ENCODE peak calls at places on chromosome 9, in four cellular contexts. R, L, N and T are unnamed samples.

GRCh38 chr9:89732295-89732951 is 127.6 kb downstream of the GADD45G start:
- DNase-seq in R (no peak), L (no peak), N (no peak), T (no peak)

GRCh38 chr9:121559183-121559582 is 59.5 kb upstream of the GGTA1 start:
- DNase-seq in R (no peak), L (no peak), N (no peak), T (no peak)

GRCh38 chr9:122213589-122214413 is 15.0 kb downstream of the LHX6 start:
- DNase-seq in R (no peak), L (peak), N (no peak), T (no peak)

GRCh38 chr9:99820330-99821186 is 1.1 kb upstream of the NR4A3 start:
- DNase-seq in R (peak), L (peak), N (peak), T (no peak)

GRCh38 chr9:105341784-105342183 is 97.3 kb downstream of the SLC44A1 start:
- DNase-seq in R (no peak), L (no peak), N (no peak), T (no peak)

GRCh38 chr9:99172129-99173091 is 49.3 kb downstream of the ALG2 start:
- DNase-seq in R (no peak), L (no peak), N (no peak), T (no peak)

GRCh38 chr9:114287763-114288232 is 35.1 kb upstream of the ORM1 start:
- DNase-seq in R (no peak), L (no peak), N (no peak), T (peak)

GRCh38 chr9:77488439-77489126 is 159.5 kb downstream of the GNA14 start:
- DNase-seq in R (no peak), L (no peak), N (no peak), T (no peak)

GRCh38 chr9:72441296-72442211 is 76.5 kb upstream of the ZFAND5 start:
- DNase-seq in R (no peak), L (peak), N (no peak), T (no peak)

GRCh38 chr9:107141967-107142366 is 141.1 kb upstream of the RAD23B start:
- DNase-seq in R (no peak), L (no peak), N (no peak), T (no peak)

GRCh38 chr9:78235771-78236510 is at the start of gene CEP78:
- DNase-seq in R (peak), L (peak), N (peak), T (peak)

GRCh38 chr9:112074250-112075008 is 100.7 kb downstream of the SUSD1 start:
- DNase-seq in R (peak), L (peak), N (peak), T (peak)

GRCh38 chr9:79057576-79057975 is 514.2 kb upstream of the TLE4 start:
- DNase-seq in R (no peak), L (no peak), N (no peak), T (no peak)

GRCh38 chr9:93205045-93205768 is 21.3 kb downstream of the WNK2 start:
- DNase-seq in R (no peak), L (no peak), N (peak), T (no peak)

GRCh38 chr9:120931278-120932085 is 4.9 kb upstream of the TRAF1 start:
- DNase-seq in R (peak), L (peak), N (no peak), T (no peak)

GRCh38 chr9:20315672-20316071 is 306.6 kb downstream of the MLLT3 start:
- DNase-seq in R (no peak), L (peak), N (no peak), T (no peak)

GRCh38 chr9:71858812-71859211 is 52.2 kb downstream of the ABHD17B start:
- DNase-seq in R (no peak), L (peak), N (no peak), T (no peak)

GRCh38 chr9:97910273-97910844 is 11.9 kb downstream of the TRMO start:
- DNase-seq in R (no peak), L (peak), N (no peak), T (no peak)

GRCh38 chr9:135098400-135099105 is 11.1 kb downstream of the OLFM1 start:
- DNase-seq in R (no peak), L (peak), N (no peak), T (no peak)

GRCh38 chr9:12719431-12719830 is 26.2 kb downstream of the TYRP1 start:
- DNase-seq in R (no peak), L (no peak), N (no peak), T (no peak)

GRCh38 chr9:124297915-124298645 is 40.3 kb downstream of the NEK6 start:
- DNase-seq in R (no peak), L (no peak), N (no peak), T (no peak)

GRCh38 chr9:91882628-91883027 is 67.4 kb downstream of the ROR2 start:
- DNase-seq in R (no peak), L (no peak), N (no peak), T (no peak)

GRCh38 chr9:134532084-134532483 is 109.5 kb upstream of the COL5A1 start:
- DNase-seq in R (no peak), L (no peak), N (no peak), T (no peak)

GRCh38 chr9:106864533-106865143 is 1.7 kb downstream of the ZNF462 start:
- DNase-seq in R (no peak), L (peak), N (no peak), T (no peak)

DNA sequence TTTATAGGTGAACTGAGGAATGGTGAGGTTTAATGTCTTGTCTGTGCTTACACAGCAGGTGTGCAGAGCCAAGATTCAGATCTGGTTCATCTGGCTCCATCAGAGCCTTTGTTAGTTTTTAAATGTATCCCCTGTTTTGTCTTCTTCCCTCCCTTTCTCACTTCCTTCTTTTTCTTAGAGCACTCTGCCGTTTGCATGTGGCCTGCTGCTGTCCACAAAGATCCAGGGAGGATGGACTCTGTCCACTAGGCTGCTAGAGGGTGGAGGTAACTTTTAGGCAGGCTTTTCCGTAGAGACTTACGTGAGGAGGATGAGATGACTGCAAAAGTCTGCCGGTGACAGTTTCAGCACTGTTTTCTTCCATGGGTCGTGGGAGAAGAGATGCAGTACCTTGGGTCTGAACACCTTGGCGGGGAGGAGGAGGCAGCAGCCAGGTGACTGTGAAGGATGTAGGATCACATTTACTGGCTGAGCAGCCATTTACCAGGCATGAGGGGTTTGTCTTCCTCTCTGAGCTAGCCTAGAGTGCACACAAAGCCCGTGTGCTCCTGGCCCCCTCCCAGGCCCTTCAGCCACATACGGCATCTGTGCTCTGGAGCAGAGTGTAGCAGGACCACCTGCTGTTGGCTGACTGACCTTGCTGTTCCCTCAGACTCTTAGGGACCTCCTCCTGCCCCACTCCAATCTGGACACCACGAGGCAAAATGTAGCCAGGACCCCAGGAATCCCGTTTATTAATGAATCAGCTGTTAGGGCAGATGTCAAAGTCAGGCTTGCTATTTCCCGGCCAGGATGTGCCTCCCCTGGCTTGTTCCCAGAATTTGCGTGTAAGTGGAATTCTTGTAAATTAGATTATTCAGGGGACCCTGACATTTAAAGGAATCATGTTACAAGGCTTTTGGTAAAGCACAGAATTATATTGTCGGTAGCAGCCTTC is 1.9 kb downstream of the NTMT1 start:
- DNase-seq in R (no peak), L (no peak), N (no peak), T (no peak)
- H3K4me3 ChIP-seq in R (peak), L (peak), N (peak), T (peak)

DNA sequence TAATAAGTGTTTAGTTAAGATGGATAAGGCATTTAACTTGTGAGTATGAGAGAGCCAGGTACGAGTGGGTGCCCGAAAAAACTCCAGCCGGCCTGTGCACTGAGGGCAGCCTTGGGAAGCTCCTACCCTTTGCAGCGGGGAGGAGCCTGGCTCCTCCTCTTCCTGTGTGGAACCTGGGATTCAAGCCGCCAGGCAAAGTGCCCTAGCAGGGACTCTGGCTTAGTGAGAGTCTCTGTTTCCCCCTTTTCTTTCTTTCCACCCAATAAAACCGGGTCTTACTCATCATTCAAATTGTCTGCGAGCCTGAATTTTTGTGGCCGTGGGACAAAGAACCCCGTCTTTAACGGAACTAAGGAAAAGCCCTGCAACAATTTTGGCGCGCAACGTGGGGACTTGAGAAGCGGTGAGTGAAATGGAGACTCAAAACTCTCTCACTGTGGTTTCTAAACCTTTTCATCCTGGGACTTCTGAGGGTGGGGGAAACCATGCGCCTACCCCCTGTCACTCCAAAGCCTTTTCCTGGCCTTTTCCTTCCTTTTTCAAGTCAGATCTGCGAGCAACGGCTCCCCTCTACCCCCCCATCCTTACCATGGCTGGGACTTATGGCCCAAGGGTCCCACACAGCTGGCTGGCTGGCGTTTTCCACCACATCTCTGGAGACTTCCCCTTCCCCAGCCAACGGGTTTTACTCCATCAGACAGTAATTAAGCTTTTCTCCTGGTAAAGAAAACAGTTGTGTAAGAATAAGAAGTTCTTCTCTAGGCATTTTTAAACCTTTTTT is 535.7 kb upstream of the ACO1 start:
- DNase-seq in R (no peak), L (no peak), N (no peak), T (no peak)
- H3K4me3 ChIP-seq in R (no peak), L (no peak), N (no peak), T (no peak)

GRCh38 chr9:27750571-27750970 is 177.3 kb upstream of the C9orf72 start:
- DNase-seq in R (no peak), L (no peak), N (no peak), T (no peak)

GRCh38 chr9:27752069-27752468 is 178.8 kb upstream of the C9orf72 start:
- DNase-seq in R (no peak), L (no peak), N (no peak), T (no peak)

DNA sequence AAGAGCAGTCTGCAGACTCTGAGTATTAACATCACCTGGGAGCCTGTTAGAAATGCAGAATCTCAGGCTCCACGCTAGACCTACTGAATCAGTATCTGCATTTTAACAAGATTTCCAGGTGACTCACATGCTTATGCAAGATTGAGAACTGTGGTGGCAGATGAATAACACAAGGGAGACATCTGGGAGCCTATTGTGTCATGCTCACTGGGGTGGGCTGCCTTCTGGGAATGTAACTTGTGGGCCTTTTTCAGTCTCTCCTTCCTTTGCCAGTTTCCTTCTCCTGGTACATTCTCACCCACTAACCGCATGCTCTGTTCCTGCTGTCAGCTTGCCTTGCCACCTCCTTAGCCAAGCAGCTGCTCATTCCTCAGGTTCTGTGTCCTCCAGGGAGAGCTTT is 176.6 kb upstream of the C9orf72 start:
- DNase-seq in R (no peak), L (peak), N (no peak), T (no peak)
- H3K4me3 ChIP-seq in R (no peak), L (no peak), N (no peak), T (no peak)

GRCh38 chr9:96089425-96089824 is 212.6 kb downstream of the HSD17B3 start:
- DNase-seq in R (no peak), L (no peak), N (no peak), T (no peak)

GRCh38 chr9:96086936-96087582 is 211.6 kb downstream of the ERCC6L2 start:
- DNase-seq in R (no peak), L (no peak), N (no peak), T (no peak)

GRCh38 chr9:96087669-96088299 is 212.3 kb downstream of the ERCC6L2 start:
- DNase-seq in R (no peak), L (no peak), N (no peak), T (no peak)

GRCh38 chr9:96085536-96086143 is 210.1 kb downstream of the ERCC6L2 start:
- DNase-seq in R (no peak), L (no peak), N (no peak), T (no peak)

GRCh38 chr9:96088510-96088909 is 213.0 kb downstream of the ERCC6L2 start:
- DNase-seq in R (no peak), L (no peak), N (no peak), T (no peak)
- H3K4me3 ChIP-seq in R (no peak), L (no peak), N (no peak), T (no peak)

DNA sequence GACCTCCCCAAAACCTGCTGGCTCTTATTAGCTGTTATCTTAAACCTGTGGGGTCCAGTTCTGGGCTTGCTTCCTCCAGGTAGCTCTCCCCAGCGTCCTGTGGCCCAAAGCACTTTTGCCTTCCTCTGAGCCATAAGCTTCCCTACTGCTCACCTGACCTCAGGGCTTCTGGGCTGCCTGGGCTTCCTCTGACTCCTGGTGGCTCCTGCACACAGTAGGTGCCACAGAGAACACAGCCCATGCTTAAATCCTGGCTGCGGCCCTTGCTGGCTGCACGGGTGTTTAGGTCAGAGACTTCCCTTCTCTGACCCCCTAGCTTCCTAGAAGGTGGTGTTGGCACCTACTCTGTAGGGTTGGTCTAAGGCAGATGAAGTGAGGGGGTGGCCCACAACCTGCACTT is 2.5 kb downstream of the RALGDS start:
- DNase-seq in R (no peak), L (no peak), N (peak), T (peak)
- H3K4me3 ChIP-seq in R (no peak), L (no peak), N (peak), T (no peak)

DNA sequence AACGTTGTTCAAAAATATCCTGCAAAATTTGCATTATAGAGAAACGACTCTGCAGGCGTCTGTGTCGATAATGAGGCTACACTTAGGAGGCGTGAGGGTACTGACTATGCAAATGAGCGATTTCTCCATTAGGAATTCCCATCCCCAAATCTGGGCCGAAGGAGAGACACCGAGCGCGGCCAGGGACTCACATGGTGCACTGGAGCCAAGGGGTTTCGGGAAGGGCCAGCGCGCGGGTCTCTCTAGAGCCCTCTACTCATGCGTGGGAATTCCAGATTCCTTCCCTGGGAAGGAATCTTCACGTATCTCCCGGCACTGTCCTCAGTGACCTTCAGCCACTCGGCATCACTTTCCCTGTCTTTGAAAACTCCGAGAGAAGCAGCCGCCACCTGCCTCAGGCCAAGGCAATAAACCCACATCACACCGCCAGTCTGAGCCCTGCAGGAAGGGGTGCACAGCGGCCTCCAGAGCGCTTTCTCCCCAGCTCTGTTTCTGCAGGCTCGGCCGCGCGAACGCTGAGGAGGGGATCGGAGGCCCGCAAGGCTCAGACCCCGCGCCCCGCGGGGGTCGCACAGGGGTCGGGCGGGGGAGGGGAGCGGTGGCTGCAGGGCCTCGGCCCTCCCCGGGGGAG is 653 bp upstream of the DENND4C start:
- DNase-seq in R (peak), L (no peak), N (peak), T (no peak)
- H3K4me3 ChIP-seq in R (peak), L (peak), N (peak), T (peak)

DNA sequence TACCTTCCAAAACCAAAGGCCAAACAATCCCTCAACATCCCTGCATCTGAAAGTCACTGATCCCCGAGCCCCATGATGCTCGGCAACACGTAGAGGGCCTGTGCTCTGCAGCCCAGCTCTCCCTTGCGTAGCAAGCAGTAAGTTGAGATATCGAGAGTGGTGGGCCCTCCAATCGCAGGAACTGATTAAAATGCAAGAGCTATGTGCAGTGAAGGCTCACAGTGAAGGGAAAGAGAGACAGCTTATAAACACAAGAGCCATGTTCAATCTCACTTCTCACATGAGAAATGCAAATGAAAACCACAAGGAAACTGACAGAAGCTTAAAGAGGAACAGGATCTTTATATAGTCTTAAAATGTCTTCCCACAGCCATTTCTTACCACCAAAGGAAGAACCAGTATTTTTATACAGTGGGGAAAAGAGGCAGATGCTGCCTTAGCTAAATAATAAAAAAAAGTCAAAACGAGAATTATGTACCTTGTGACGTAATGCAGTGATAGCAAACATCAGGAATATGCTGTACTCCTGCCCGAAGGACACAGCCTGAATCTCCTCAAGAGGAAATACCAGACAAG is 24.6 kb downstream of the TTF1 start:
- DNase-seq in R (no peak), L (no peak), N (no peak), T (no peak)
- H3K4me3 ChIP-seq in R (no peak), L (no peak), N (no peak), T (no peak)

DNA sequence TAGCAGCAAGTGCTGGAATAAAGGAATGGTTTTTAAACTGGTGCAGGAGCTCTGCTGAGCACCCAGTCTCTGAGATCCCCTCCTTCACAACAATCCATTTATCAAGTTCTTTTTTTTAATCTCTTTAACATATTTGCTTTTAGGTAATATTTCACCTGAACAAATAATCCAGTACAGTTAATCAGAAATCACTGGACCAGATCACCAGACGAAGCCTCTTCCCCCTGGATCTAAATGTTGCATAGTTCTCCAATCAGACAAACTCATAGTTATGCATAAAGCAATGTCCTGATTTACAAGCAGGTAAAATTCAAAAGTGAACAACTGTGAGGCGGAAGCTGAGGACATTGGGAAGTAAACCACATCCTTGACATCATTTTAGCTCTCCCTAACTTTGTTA is 657.7 kb upstream of the RORB start:
- DNase-seq in R (no peak), L (no peak), N (no peak), T (no peak)
- H3K4me3 ChIP-seq in R (no peak), L (no peak), N (no peak), T (no peak)